ENCODE peak calls at places on chromosomes 13 and 19, in four cellular contexts. H is A549, N is tibial artery, R is WTC11. D is an unnamed sample.

GRCh38 chr13:50529154-50529882 is 314.2 kb downstream of the DLEU7 start:
- DNase-seq in R (peak; percentile 35), N (peak; percentile 83), H (peak; percentile 67), D (no peak)

GRCh38 chr13:75825161-75825560 is 189.0 kb downstream of the LMO7 start:
- DNase-seq in N (no peak), H (no peak), R (no peak), D (no peak)

GRCh38 chr19:7636691-7637373 is at the start of gene STXBP2:
- DNase-seq in H (peak; percentile 75), R (peak; percentile 90), N (peak; percentile 44), D (no peak)

GRCh38 chr19:15031675-15032074 is 17.6 kb upstream of the CASP14 start:
- DNase-seq in R (no peak), N (no peak), H (no peak), D (no peak)

GRCh38 chr19:46840157-46840942 is 10.3 kb downstream of the AP2S1 start:
- DNase-seq in N (no peak), R (peak; percentile 66), H (peak; percentile 77), D (no peak)

GRCh38 chr19:13133241-13133870 is 15.3 kb downstream of the NACC1 start:
- DNase-seq in H (no peak), N (no peak), R (no peak), D (no peak)

GRCh38 chr13:28532226-28533048 is 37.5 kb upstream of the FLT1 start:
- DNase-seq in N (peak; percentile 21), R (peak; percentile 54), H (no peak), D (peak; percentile 83)

GRCh38 chr13:24911135-24911524 is 147.2 kb downstream of the RNF17 start:
- DNase-seq in R (no peak), N (no peak), H (peak; percentile 64), D (no peak)

GRCh38 chr19:39341122-39341719 is 1.0 kb upstream of the SAMD4B start:
- DNase-seq in H (no peak), R (peak; percentile 29), N (peak; percentile 43), D (no peak)

DNA sequence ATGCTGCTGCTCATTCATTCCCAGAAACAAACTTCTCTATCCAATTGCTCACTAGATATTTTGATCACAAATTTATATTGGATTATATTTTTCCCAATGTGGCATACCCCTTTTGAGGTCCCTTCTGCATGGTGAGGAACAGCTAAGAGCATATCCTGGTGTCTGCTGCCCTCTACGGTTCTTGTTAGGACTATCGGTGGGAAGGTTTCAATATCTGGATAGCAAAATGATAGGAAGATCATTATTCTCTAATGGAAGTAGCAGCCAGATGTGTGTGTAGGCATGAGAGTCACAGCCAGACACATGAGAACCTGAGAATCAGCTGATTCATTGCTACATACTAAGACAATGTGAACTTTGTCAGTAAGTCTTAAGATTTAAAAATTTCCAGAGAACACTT is 1422.4 kb upstream of the MIR17HG start:
- DNase-seq in N (no peak), R (peak; percentile 28), H (peak; percentile 30), D (no peak)
- TF ChIP-seq CTCF in N (no peak), R (no peak), H (peak; percentile 38), D (peak; percentile 83)

DNA sequence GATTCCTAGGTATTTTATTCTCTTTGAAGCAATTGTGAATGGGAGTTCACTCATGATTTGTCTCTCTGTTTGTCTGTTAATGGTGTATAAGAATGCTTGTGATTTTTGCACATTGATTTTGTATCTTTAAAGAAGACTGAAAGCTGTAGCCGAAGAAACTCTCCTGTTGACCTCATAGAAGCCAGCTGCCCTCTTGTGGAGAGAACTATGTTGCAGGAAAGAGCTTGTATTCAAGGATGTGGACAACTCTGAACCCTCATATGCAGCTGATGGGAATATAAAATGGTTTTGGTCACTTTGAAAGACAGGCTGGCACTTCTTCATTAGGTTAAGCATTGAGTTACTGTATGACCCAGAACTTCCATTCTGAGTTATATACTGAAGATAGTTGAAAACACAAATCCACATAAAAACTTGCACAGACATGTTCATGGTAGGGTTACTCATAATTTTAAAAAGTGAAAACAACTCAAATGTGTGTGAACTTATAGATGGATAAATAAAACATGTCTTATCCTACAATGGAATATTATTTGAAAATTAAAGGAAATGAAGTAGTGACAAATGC is 65.8 kb upstream of the SLITRK6 start:
- DNase-seq in R (peak; percentile 19), N (no peak), H (peak; percentile 50), D (no peak)
- TF ChIP-seq CTCF in R (peak; percentile 32), N (no peak), H (no peak), D (peak; percentile 54)

GRCh38 chr13:108060111-108060510 is 155.2 kb downstream of the LIG4 start:
- DNase-seq in H (no peak), R (peak; percentile 42), N (no peak), D (no peak)
- TF ChIP-seq CTCF in H (no peak), R (no peak), N (no peak), D (no peak)

GRCh38 chr13:91078093-91078679 is 269.3 kb upstream of the MIR17HG start:
- DNase-seq in H (peak; percentile 1), R (no peak), N (no peak), D (no peak)
- TF ChIP-seq CTCF in H (peak; percentile 30), R (peak; percentile 21), N (peak; percentile 21), D (peak; percentile 66)

D was measured in osteocyte.